ENCODE peak calls at places on chromosomes 2 and 18, in nine cellular contexts. Q is tibial nerve, Y is HepG2, M is adrenal gland, I is vagina, F is uterus, R is heart left ventricle, L is GM12891, C is H54. B is an unnamed sample.

GRCh38 chr2:187360286-187360685 is 87.8 kb downstream of the CALCRL start:
- DNase-seq in Q (no peak), Y (no peak), M (no peak), I (no peak), F (no peak), R (no peak), L (no peak), C (no peak), B (no peak)

GRCh38 chr2:21655136-21655535 is 531.4 kb downstream of the TDRD15 start:
- DNase-seq in Q (no peak), Y (no peak), M (no peak), I (no peak), F (no peak), R (no peak), L (no peak), C (no peak), B (no peak)

GRCh38 chr2:148614332-148615049 is 30.1 kb upstream of the EPC2 start:
- DNase-seq in Q (no peak), Y (no peak), M (peak), I (no peak), F (no peak), R (no peak), L (peak), C (peak), B (no peak)

GRCh38 chr2:240379089-240379636 is 56.3 kb upstream of the GPC1 start:
- DNase-seq in Q (no peak), Y (no peak), M (peak), I (no peak), F (no peak), R (no peak), L (no peak), C (no peak), B (no peak)

GRCh38 chr2:121036226-121036692 is 248.7 kb downstream of the TFCP2L1 start:
- DNase-seq in Q (no peak), Y (peak), M (no peak), I (no peak), F (no peak), R (no peak), L (no peak), C (no peak), B (no peak)

GRCh38 chr18:21769206-21769605 is 28.6 kb downstream of the MIB1 start:
- DNase-seq in Q (no peak), Y (no peak), M (no peak), I (no peak), F (no peak), R (no peak), L (no peak), C (no peak), B (no peak)

GRCh38 chr2:65024149-65024829 is 31.9 kb upstream of the CEP68 start:
- DNase-seq in Q (no peak), Y (no peak), M (no peak), I (no peak), F (no peak), R (no peak), L (no peak), C (peak), B (peak)

GRCh38 chr2:54332386-54332785 is 76.4 kb upstream of the TSPYL6 start:
- DNase-seq in Q (no peak), Y (no peak), M (no peak), I (no peak), F (no peak), R (no peak), L (no peak), C (no peak), B (no peak)

GRCh38 chr2:50547521-50547920 is 484.4 kb downstream of the NRXN1 start:
- DNase-seq in Q (no peak), Y (no peak), M (no peak), I (no peak), F (no peak), R (no peak), L (no peak), C (no peak), B (no peak)

GRCh38 chr2:127917916-127918315 is 32.2 kb upstream of the AMMECR1L start:
- DNase-seq in Q (no peak), Y (no peak), M (no peak), I (no peak), F (no peak), R (no peak), L (no peak), C (no peak), B (no peak)

GRCh38 chr2:206011018-206011614 is 74.9 kb downstream of the INO80D start:
- DNase-seq in Q (no peak), Y (no peak), M (no peak), I (no peak), F (no peak), R (no peak), L (no peak), C (no peak), B (no peak)

GRCh38 chr2:97931118-97931850 is 64.5 kb downstream of the TMEM131 start:
- DNase-seq in Q (no peak), Y (no peak), M (no peak), I (no peak), F (no peak), R (no peak), L (no peak), C (no peak), B (no peak)

GRCh38 chr2:136130511-136130910 is 12.6 kb upstream of the CXCR4 start:
- DNase-seq in Q (no peak), Y (no peak), M (no peak), I (no peak), F (no peak), R (no peak), L (no peak), C (no peak), B (no peak)

GRCh38 chr2:151886235-151886634 is 58.0 kb upstream of the ARL5A start:
- DNase-seq in Q (no peak), Y (peak), M (no peak), I (no peak), F (no peak), R (no peak), L (no peak), C (no peak), B (no peak)

GRCh38 chr2:37920570-37920969 is 4.5 kb upstream of the RMDN2 start:
- DNase-seq in Q (no peak), Y (peak), M (peak), I (no peak), F (no peak), R (no peak), L (no peak), C (no peak), B (no peak)

GRCh38 chr2:28643324-28643723 is 108.3 kb upstream of the PPP1CB start:
- DNase-seq in Q (no peak), Y (peak), M (no peak), I (no peak), F (peak), R (no peak), L (no peak), C (no peak), B (no peak)

GRCh38 chr2:29108225-29108624 is 7.0 kb upstream of the CLIP4 start:
- DNase-seq in Q (no peak), Y (peak), M (peak), I (no peak), F (no peak), R (no peak), L (no peak), C (peak), B (peak)

GRCh38 chr2:121285077-121285449 is at the start of gene TFCP2L1:
- DNase-seq in Q (no peak), Y (no peak), M (no peak), I (no peak), F (no peak), R (no peak), L (peak), C (no peak), B (peak)

GRCh38 chr2:16931441-16931840 is 265.8 kb upstream of the CYRIA start:
- DNase-seq in Q (no peak), Y (no peak), M (no peak), I (no peak), F (no peak), R (no peak), L (no peak), C (no peak), B (no peak)

GRCh38 chr2:143674055-143674454 is 544.8 kb downstream of the ARHGAP15 start:
- DNase-seq in Q (no peak), Y (no peak), M (no peak), I (no peak), F (no peak), R (no peak), L (no peak), C (no peak), B (no peak)

GRCh38 chr2:20526666-20527065 is 79.8 kb downstream of the RHOB start:
- DNase-seq in Q (no peak), Y (no peak), M (no peak), I (no peak), F (peak), R (no peak), L (no peak), C (no peak), B (no peak)

GRCh38 chr2:108459441-108459840 is 10.4 kb downstream of the GCC2 start:
- DNase-seq in Q (no peak), Y (no peak), M (no peak), I (no peak), F (no peak), R (no peak), L (no peak), C (no peak), B (no peak)

GRCh38 chr2:8537572-8538155 is 144.2 kb upstream of the ID2 start:
- DNase-seq in Q (no peak), Y (no peak), M (no peak), I (no peak), F (no peak), R (peak), L (no peak), C (no peak), B (peak)

GRCh38 chr2:75587954-75588587 is 27.3 kb upstream of the EVA1A start:
- DNase-seq in Q (no peak), Y (no peak), M (no peak), I (no peak), F (no peak), R (no peak), L (no peak), C (peak), B (no peak)

GRCh38 chr2:234243871-234244565 is 193.5 kb downstream of the SPP2 start:
- DNase-seq in Q (no peak), Y (no peak), M (no peak), I (no peak), F (no peak), R (no peak), L (no peak), C (no peak), B (no peak)

GRCh38 chr2:232889876-232890401 is 19.9 kb downstream of the SNORC start:
- DNase-seq in Q (no peak), Y (no peak), M (no peak), I (no peak), F (no peak), R (no peak), L (no peak), C (no peak), B (no peak)

GRCh38 chr2:107197601-107198000 is 311.6 kb upstream of the ST6GAL2 start:
- DNase-seq in Q (no peak), Y (no peak), M (no peak), I (no peak), F (no peak), R (no peak), L (no peak), C (no peak), B (no peak)

GRCh38 chr2:160440888-160441287 is 52.7 kb downstream of the RBMS1 start:
- DNase-seq in Q (no peak), Y (no peak), M (no peak), I (no peak), F (no peak), R (no peak), L (no peak), C (no peak), B (no peak)

GRCh38 chr2:173590278-173590811 is 235.7 kb downstream of the CDCA7 start:
- DNase-seq in Q (no peak), Y (peak), M (peak), I (no peak), F (no peak), R (peak), L (no peak), C (peak), B (no peak)

GRCh38 chr2:134736167-134736885 is 17.5 kb upstream of the TMEM163 start:
- DNase-seq in Q (no peak), Y (no peak), M (no peak), I (no peak), F (no peak), R (no peak), L (no peak), C (peak), B (no peak)

GRCh38 chr2:88950010-88950409 is 258.5 kb downstream of the RPIA start:
- DNase-seq in Q (no peak), Y (peak), M (no peak), I (no peak), F (no peak), R (no peak), L (no peak), C (no peak), B (peak)

GRCh38 chr2:40734797-40735196 is 282.9 kb upstream of the SLC8A1 start:
- DNase-seq in Q (no peak), Y (no peak), M (no peak), I (no peak), F (no peak), R (no peak), L (no peak), C (no peak), B (no peak)

GRCh38 chr2:32833709-32834108 is 113.0 kb upstream of the LTBP1 start:
- DNase-seq in Q (no peak), Y (no peak), M (no peak), I (no peak), F (no peak), R (no peak), L (no peak), C (no peak), B (no peak)

GRCh38 chr2:31940920-31941319 is 69.9 kb downstream of the MEMO1 start:
- DNase-seq in Q (no peak), Y (no peak), M (no peak), I (no peak), F (no peak), R (no peak), L (no peak), C (no peak), B (no peak)

GRCh38 chr18:48896875-48897511 is 53.8 kb downstream of the SMAD7 start:
- DNase-seq in Q (peak), Y (peak), M (peak), I (no peak), F (no peak), R (peak), L (peak), C (peak), B (peak)
- TF ChIP-seq POLR2A in Q (no peak), Y (no peak), M (no peak), I (no peak), F (no peak), R (no peak), L (no peak), C (no peak), B (no peak)

GRCh38 chr2:101135412-101136296 is 15.5 kb downstream of the TBC1D8 start:
- DNase-seq in Q (no peak), Y (peak), M (no peak), I (no peak), F (no peak), R (no peak), L (no peak), C (no peak), B (no peak)
- TF ChIP-seq POLR2A in Q (no peak), Y (peak), M (no peak), I (no peak), F (no peak), R (no peak), L (no peak), C (no peak), B (no peak)

DNA sequence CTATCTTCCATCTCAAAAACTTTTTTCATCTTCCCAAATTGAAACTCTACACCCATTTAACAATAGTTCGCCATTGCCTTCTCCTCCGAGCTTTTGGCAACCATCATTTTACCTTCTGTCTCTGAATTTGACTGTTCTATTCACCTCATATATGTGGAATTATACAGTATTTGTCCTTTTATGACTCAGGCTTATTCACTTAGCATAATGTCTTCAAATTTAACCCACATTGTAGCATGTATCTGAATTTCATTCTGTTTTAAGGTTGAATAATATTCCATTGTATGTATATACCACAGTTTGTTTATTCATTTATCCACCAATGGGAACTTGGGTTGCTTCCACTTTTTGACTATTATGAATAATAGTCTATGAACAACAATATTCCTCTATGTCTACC is 233.9 kb downstream of the GPD2 start:
- DNase-seq in Q (no peak), Y (no peak), M (no peak), I (no peak), F (no peak), R (no peak), L (no peak), C (no peak), B (no peak)
- TF ChIP-seq POLR2A in Q (no peak), Y (no peak), M (no peak), I (no peak), F (no peak), R (no peak), L (no peak), C (no peak), B (no peak)

GRCh38 chr18:13366977-13367892 is 148.7 kb downstream of the LDLRAD4 start:
- DNase-seq in Q (no peak), Y (no peak), M (no peak), I (no peak), F (no peak), R (no peak), L (no peak), C (no peak), B (no peak)

GRCh38 chr18:13368080-13368813 is 149.7 kb downstream of the LDLRAD4 start:
- DNase-seq in Q (no peak), Y (no peak), M (no peak), I (no peak), F (no peak), R (no peak), L (no peak), C (no peak), B (no peak)

GRCh38 chr18:13370995-13371625 is 152.6 kb downstream of the LDLRAD4 start:
- DNase-seq in Q (no peak), Y (no peak), M (no peak), I (no peak), F (no peak), R (no peak), L (no peak), C (no peak), B (no peak)

GRCh38 chr18:13369756-13370510 is 151.4 kb downstream of the LDLRAD4 start:
- DNase-seq in Q (no peak), Y (no peak), M (no peak), I (no peak), F (no peak), R (no peak), L (no peak), C (no peak), B (no peak)

GRCh38 chr18:13369353-13369752 is 150.8 kb downstream of the LDLRAD4 start:
- DNase-seq in Q (no peak), Y (no peak), M (no peak), I (no peak), F (no peak), R (no peak), L (no peak), C (no peak), B (no peak)
- TF ChIP-seq POLR2A in Q (no peak), Y (no peak), M (no peak), I (no peak), F (no peak), R (no peak), L (no peak), C (no peak), B (no peak)

GRCh38 chr2:238427435-238428162 is 872 bp downstream of the ASB1 start:
- DNase-seq in Q (no peak), Y (no peak), M (no peak), I (no peak), F (no peak), R (no peak), L (no peak), C (no peak), B (no peak)
- TF ChIP-seq POLR2A in Q (no peak), Y (no peak), M (no peak), I (no peak), F (no peak), R (no peak), L (no peak), C (no peak), B (no peak)

GRCh38 chr2:3469486-3469885 is 49.8 kb downstream of the ADI1 start:
- DNase-seq in Q (no peak), Y (no peak), M (no peak), I (no peak), F (no peak), R (no peak), L (no peak), C (no peak), B (no peak)

GRCh38 chr2:3472966-3473365 is 46.4 kb downstream of the ADI1 start:
- DNase-seq in Q (no peak), Y (no peak), M (no peak), I (no peak), F (no peak), R (no peak), L (no peak), C (no peak), B (no peak)

GRCh38 chr2:3470166-3470651 is 49.1 kb downstream of the ADI1 start:
- DNase-seq in Q (peak), Y (no peak), M (peak), I (no peak), F (peak), R (peak), L (no peak), C (peak), B (no peak)

GRCh38 chr2:3472296-3472695 is 47.0 kb downstream of the ADI1 start:
- DNase-seq in Q (no peak), Y (no peak), M (no peak), I (no peak), F (no peak), R (no peak), L (no peak), C (no peak), B (no peak)

DNA sequence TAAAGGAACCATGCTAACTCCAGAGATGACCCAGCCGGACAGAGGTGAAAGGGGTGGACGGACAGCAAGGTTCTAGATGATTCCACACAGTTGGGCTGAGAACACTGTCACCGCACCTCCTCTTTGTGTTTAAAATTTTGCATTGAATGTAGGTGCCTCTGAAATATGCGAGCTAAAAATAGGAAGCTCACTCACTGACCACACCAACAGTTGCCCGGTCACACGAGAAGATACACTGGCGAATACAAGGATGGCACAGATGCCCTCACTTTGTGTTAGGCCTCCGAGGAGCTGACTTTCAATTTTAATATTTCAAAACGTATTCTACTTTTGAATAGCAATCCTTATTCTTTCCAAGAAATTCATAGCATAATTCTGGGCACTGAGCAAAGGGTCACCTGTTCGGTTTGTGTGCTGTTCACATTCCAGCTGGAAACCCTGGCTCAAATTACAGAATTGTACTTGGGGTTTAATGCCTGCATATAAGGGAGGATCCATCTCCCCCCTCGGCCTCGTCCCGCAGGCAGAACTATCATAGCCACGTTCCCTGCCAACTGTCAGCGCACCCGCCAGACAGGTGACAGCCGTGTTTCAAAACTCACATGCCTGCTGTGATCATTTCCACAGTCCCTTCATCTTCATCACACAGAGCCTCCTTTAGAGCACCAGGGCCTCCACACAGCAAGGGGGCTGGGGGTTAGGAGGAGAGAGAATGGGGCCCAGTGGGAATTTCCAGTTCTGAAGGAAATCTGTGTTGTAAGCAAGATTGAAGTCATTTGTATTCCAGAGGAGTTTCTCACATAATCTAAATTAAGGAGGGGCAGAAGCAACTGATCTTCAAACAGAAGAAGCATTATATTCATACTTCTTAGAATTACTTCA is 48.2 kb downstream of the ADI1 start:
- DNase-seq in Q (no peak), Y (no peak), M (no peak), I (no peak), F (no peak), R (no peak), L (no peak), C (no peak), B (no peak)
- TF ChIP-seq POLR2A in Q (no peak), Y (no peak), M (no peak), I (no peak), F (no peak), R (no peak), L (no peak), C (no peak), B (no peak)

B was measured in erythroblast.